ENCODE peak calls at places on chromosome 15, in four cellular contexts. F is NCI-H69, Z is EH, D is stomach. L is an unnamed sample.

GRCh38 chr15:101348015-101348414 is 53.0 kb upstream of the SNRPA1 start:
- DNase-seq in Z (no peak), D (no peak), F (no peak), L (no peak)

GRCh38 chr15:77064539-77065308 is 6.2 kb downstream of the TSPAN3 start:
- DNase-seq in Z (no peak), D (no peak), F (no peak), L (peak; percentile 27)

GRCh38 chr15:64763874-64764273 is 11.5 kb downstream of the RBPMS2 start:
- DNase-seq in D (no peak), F (no peak), Z (no peak), L (no peak)

GRCh38 chr15:101176625-101177024 is 75.2 kb downstream of the CHSY1 start:
- DNase-seq in D (no peak), Z (peak; percentile 78), F (no peak), L (no peak)

GRCh38 chr15:96331141-96331941 is 841 bp downstream of the NR2F2 start:
- DNase-seq in D (no peak), Z (peak; percentile 71), F (peak; percentile 60), L (peak; percentile 85)

GRCh38 chr15:74240002-74240568 is 4.0 kb downstream of the CCDC33 start:
- DNase-seq in D (peak; percentile 95), Z (peak; percentile 82), F (peak; percentile 98), L (peak; percentile 26)

GRCh38 chr15:27167738-27168137 is 196.8 kb downstream of the GABRG3 start:
- DNase-seq in D (no peak), F (no peak), Z (no peak), L (no peak)

GRCh38 chr15:99526174-99526573 is 39.6 kb upstream of the MEF2A start:
- DNase-seq in F (no peak), D (no peak), Z (no peak), L (no peak)

GRCh38 chr15:95972136-95972553 is 358.4 kb upstream of the NR2F2 start:
- DNase-seq in D (no peak), Z (peak; percentile 80), F (no peak), L (peak; percentile 57)

GRCh38 chr15:39486546-39487081 is 94.3 kb upstream of the THBS1 start:
- DNase-seq in F (no peak), Z (no peak), D (no peak), L (no peak)

GRCh38 chr15:91561371-91562100 is 292.0 kb upstream of the SLCO3A1 start:
- DNase-seq in Z (peak; percentile 79), F (no peak), D (no peak), L (no peak)

GRCh38 chr15:93082861-93083260 is 6.2 kb downstream of the RGMA start:
- DNase-seq in Z (no peak), D (no peak), F (no peak), L (no peak)

GRCh38 chr15:75452364-75452967 is 976 bp upstream of the SIN3A start:
- DNase-seq in Z (peak; percentile 86), D (peak; percentile 90), F (peak; percentile 80), L (peak; percentile 89)

GRCh38 chr15:82146990-82147461 is 101.2 kb upstream of the MEX3B start:
- DNase-seq in D (no peak), F (no peak), Z (peak; percentile 83), L (no peak)

GRCh38 chr15:39629906-39630305 is 49.0 kb downstream of the THBS1 start:
- DNase-seq in F (peak; percentile 87), D (no peak), Z (no peak), L (no peak)

GRCh38 chr15:62783303-62783957 is 259.1 kb upstream of the TPM1 start:
- DNase-seq in F (no peak), Z (peak; percentile 90), D (no peak), L (no peak)

GRCh38 chr15:33675246-33675645 is 293.1 kb upstream of the CHRM5 start:
- DNase-seq in Z (peak; percentile 21), F (peak; percentile 73), D (no peak), L (peak; percentile 58)

GRCh38 chr15:68599560-68600071 is 20.8 kb downstream of the CORO2B start:
- DNase-seq in D (no peak), F (peak; percentile 88), Z (peak; percentile 88), L (no peak)

GRCh38 chr15:78937132-78937739 is 7.6 kb downstream of the CTSH start:
- DNase-seq in Z (no peak), F (no peak), D (no peak), L (peak; percentile 95)

GRCh38 chr15:40064231-40064894 is 25.4 kb upstream of the SRP14 start:
- DNase-seq in Z (peak; percentile 90), D (no peak), F (peak; percentile 87), L (no peak)

GRCh38 chr15:77851696-77852095 is 219.0 kb upstream of the LINGO1 start:
- DNase-seq in F (peak; percentile 73), Z (no peak), D (no peak), L (no peak)

GRCh38 chr15:29822100-29822684 is at the start of gene TJP1:
- DNase-seq in F (peak; percentile 94), Z (peak; percentile 81), D (peak; percentile 83), L (no peak)

GRCh38 chr15:90561344-90562244 is 31.9 kb downstream of the CRTC3 start:
- DNase-seq in F (no peak), D (no peak), Z (peak; percentile 74), L (peak; percentile 80)

GRCh38 chr15:54304321-54304720 is 326.1 kb downstream of the UNC13C start:
- DNase-seq in F (no peak), Z (no peak), D (no peak), L (no peak)

GRCh38 chr15:68852466-68852865 is 31.8 kb upstream of the ANP32A start:
- DNase-seq in F (no peak), D (no peak), Z (no peak), L (no peak)

GRCh38 chr15:73600413-73601050 is 32.7 kb downstream of the NPTN start:
- DNase-seq in F (no peak), Z (peak; percentile 24), D (no peak), L (no peak)

GRCh38 chr15:90412356-90413194 is 24.5 kb downstream of the IQGAP1 start:
- DNase-seq in Z (peak; percentile 88), F (no peak), D (peak; percentile 59), L (peak; percentile 80)

GRCh38 chr15:48462688-48463087 is 131.5 kb downstream of the DUT start:
- DNase-seq in D (no peak), Z (no peak), F (no peak), L (no peak)

GRCh38 chr15:51322622-51323296 is 15.6 kb downstream of the CYP19A1 start:
- DNase-seq in D (peak; percentile 31), Z (no peak), F (no peak), L (peak; percentile 69)

GRCh38 chr15:100898661-100899462 is 19.2 kb downstream of the ALDH1A3 start:
- DNase-seq in Z (peak; percentile 32), D (no peak), F (no peak), L (no peak)

GRCh38 chr15:72231847-72232461 is 964 bp upstream of the PKM start:
- DNase-seq in F (peak; percentile 90), D (peak; percentile 45), Z (peak; percentile 83), L (peak; percentile 36)

GRCh38 chr15:65099336-65099735 is 15.7 kb downstream of the UBAP1L start:
- DNase-seq in Z (no peak), D (no peak), F (no peak), L (no peak)

GRCh38 chr15:71066983-71067382 is 48.3 kb upstream of the THSD4 start:
- DNase-seq in D (no peak), Z (peak; percentile 74), F (no peak), L (no peak)

L was measured in NB4.